ENCODE peak calls at places on chromosomes 6 and 20, in six cellular contexts. R is IMR-90, J is H9, F is mesendoderm, H is neuronal stem cell, A is mesenchymal stem cell. M is an unnamed sample.

GRCh38 chr6:63272397-63272796 is 47.4 kb downstream of the LGSN start:
- DNase-seq in F (peak), A (peak), H (no peak), R (peak), J (no peak), M (no peak)

GRCh38 chr6:69887026-69887425 is 20.7 kb downstream of the COL19A1 start:
- DNase-seq in F (no peak), H (no peak), J (no peak), R (peak), A (no peak), M (no peak)

GRCh38 chr20:37302981-37303380 is 13.5 kb downstream of the MANBAL start:
- DNase-seq in F (no peak), A (no peak), R (no peak), J (no peak), H (no peak), M (peak)

GRCh38 chr6:112665114-112665513 is 318.0 kb downstream of the RFPL4B start:
- DNase-seq in A (peak), J (no peak), R (peak), H (no peak), F (no peak), M (no peak)

GRCh38 chr6:102333736-102334135 is 940.2 kb downstream of the GRIK2 start:
- DNase-seq in J (no peak), H (no peak), A (no peak), R (no peak), F (no peak), M (no peak)

GRCh38 chr6:106125925-106126435 is 39.8 kb downstream of the PRDM1 start:
- DNase-seq in A (no peak), R (no peak), J (no peak), H (no peak), F (no peak), M (no peak)

GRCh38 chr6:41424370-41425058 is 89.1 kb downstream of the NCR2 start:
- DNase-seq in R (peak), J (peak), F (peak), H (peak), A (peak), M (peak)

GRCh38 chr6:610882-611281 is 46.0 kb downstream of the HUS1B start:
- DNase-seq in A (no peak), H (no peak), J (no peak), F (no peak), R (no peak), M (no peak)

GRCh38 chr6:152206072-152206818 is 398.8 kb downstream of the ESR1 start:
- DNase-seq in J (peak), F (peak), H (no peak), A (peak), R (peak), M (peak)

GRCh38 chr6:41577356-41577864 is 31.2 kb downstream of the FOXP4 start:
- DNase-seq in J (no peak), A (no peak), F (no peak), H (no peak), R (no peak), M (no peak)

GRCh38 chr6:45310118-45310788 is 17.9 kb upstream of the RUNX2 start:
- DNase-seq in R (no peak), H (no peak), J (peak), A (no peak), F (peak), M (no peak)

GRCh38 chr20:57844626-57845596 is 135.1 kb upstream of the PMEPA1 start:
- DNase-seq in J (peak), H (no peak), R (no peak), A (no peak), F (peak), M (no peak)
- H2AK5ac ChIP-seq in J (no peak), H (no peak), R (no peak), A (no peak), F (no peak), M (no peak)

DNA sequence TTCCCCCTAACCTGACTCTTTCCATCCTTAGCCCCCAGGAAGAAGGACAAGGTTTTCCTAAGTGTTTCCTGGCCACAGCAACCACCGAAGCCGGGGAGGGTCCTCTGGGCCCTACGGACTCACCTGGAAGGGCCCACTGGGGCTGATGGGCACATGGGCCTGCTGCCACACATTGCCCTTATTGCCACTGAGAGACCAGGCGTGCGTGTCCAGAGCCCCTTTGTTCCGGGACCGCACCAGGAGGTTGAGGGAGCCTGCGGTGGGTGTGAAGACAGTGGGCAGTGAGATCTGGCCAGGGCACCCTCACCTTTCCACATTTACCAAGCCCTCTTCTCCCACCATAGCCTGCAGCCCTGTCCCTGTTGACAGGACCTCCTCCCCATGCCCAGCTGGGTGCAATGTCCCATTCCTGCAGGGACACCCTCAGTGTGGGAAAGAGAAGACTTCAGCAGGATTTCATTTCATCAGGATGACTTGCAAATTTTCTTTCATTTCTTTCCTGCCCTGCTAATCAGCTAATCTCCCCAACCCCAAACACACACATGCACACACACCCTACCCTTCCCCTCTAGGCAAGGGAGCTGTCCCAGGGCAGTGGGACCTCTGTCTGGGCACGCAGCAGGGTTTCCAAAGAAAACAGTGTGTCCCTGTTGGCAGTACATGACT is 59.1 kb downstream of the MDGA1 start:
- DNase-seq in R (no peak), J (no peak), A (peak), F (no peak), H (no peak), M (no peak)
- H2AK5ac ChIP-seq in R (no peak), J (no peak), A (no peak), F (no peak), H (peak), M (no peak)

GRCh38 chr6:24666097-24666615 is 543 bp downstream of the TDP2 start:
- DNase-seq in F (no peak), H (peak), R (peak), A (peak), J (no peak), M (peak)

GRCh38 chr6:24666616-24667377 is at the start of the genes ACOT13 and TDP2:
- DNase-seq in R (peak), F (peak), A (peak), H (peak), J (peak), M (peak)

GRCh38 chr6:24664049-24664987 is 2.4 kb downstream of the TDP2 start:
- DNase-seq in A (no peak), R (no peak), F (no peak), H (no peak), J (no peak), M (no peak)

GRCh38 chr6:24668997-24669361 is 2.1 kb downstream of the ACOT13 start:
- DNase-seq in J (no peak), A (no peak), F (no peak), H (no peak), R (no peak), M (no peak)

GRCh38 chr6:24667378-24667803 is 514 bp downstream of the ACOT13 start:
- DNase-seq in H (no peak), R (peak), J (no peak), F (peak), A (no peak), M (no peak)
- H2AK5ac ChIP-seq in H (no peak), R (no peak), J (no peak), F (no peak), A (no peak), M (no peak)

GRCh38 chr20:16544949-16545348 is 28.3 kb downstream of the KIF16B start:
- DNase-seq in F (no peak), H (no peak), A (no peak), J (no peak), R (no peak), M (no peak)

GRCh38 chr20:16553161-16553560 is 20.1 kb downstream of the KIF16B start:
- DNase-seq in R (no peak), J (no peak), A (no peak), H (no peak), F (no peak), M (no peak)

GRCh38 chr20:16553684-16554083 is 19.6 kb downstream of the KIF16B start:
- DNase-seq in R (no peak), H (no peak), F (no peak), A (no peak), J (no peak), M (no peak)

GRCh38 chr20:16551601-16552419 is 21.4 kb downstream of the KIF16B start:
- DNase-seq in J (no peak), H (no peak), A (no peak), R (peak), F (no peak), M (no peak)

DNA sequence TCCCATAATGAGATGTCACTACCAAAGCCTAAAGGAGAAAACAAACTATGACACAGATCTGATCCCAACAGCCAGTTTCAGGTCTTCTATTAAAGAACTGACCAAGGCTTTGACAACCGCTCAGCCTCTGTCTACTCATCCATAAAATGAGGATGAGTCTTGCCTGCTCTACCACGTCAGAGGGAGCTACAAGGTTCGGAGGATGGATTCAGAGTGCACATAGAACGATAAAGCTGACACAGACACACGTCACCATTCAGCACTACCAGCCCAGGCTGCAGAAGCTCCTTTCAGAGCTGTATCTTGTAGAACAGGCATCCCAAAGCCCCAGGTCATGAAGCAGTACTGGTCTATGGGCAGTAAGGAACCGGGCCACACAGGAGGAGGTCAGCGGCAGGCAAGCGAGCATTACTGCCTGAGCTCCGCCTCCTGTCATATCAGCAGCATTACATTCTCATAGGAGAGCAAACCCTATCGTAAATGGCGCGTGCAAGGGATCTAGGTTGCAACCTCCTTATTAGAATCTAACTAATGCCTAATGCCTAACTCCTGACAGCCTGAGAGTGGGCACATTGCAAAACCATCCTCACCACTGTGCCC is 25.1 kb downstream of the KIF16B start:
- DNase-seq in R (no peak), A (no peak), H (no peak), F (no peak), J (no peak), M (no peak)
- H2AK5ac ChIP-seq in R (no peak), A (no peak), H (no peak), F (no peak), J (no peak), M (no peak)

GRCh38 chr20:61387961-61388360 is 135.9 kb downstream of the CDH4 start:
- DNase-seq in A (no peak), R (no peak), H (no peak), J (no peak), F (no peak), M (no peak)

GRCh38 chr20:61389077-61389476 is 137.0 kb downstream of the CDH4 start:
- DNase-seq in F (no peak), A (no peak), J (no peak), R (no peak), H (no peak), M (no peak)

GRCh38 chr20:61394088-61394822 is 142.2 kb downstream of the CDH4 start:
- DNase-seq in A (no peak), R (no peak), H (no peak), F (no peak), J (no peak), M (no peak)

GRCh38 chr20:61391185-61391584 is 139.1 kb downstream of the CDH4 start:
- DNase-seq in J (no peak), F (no peak), R (no peak), A (no peak), H (no peak), M (no peak)

DNA sequence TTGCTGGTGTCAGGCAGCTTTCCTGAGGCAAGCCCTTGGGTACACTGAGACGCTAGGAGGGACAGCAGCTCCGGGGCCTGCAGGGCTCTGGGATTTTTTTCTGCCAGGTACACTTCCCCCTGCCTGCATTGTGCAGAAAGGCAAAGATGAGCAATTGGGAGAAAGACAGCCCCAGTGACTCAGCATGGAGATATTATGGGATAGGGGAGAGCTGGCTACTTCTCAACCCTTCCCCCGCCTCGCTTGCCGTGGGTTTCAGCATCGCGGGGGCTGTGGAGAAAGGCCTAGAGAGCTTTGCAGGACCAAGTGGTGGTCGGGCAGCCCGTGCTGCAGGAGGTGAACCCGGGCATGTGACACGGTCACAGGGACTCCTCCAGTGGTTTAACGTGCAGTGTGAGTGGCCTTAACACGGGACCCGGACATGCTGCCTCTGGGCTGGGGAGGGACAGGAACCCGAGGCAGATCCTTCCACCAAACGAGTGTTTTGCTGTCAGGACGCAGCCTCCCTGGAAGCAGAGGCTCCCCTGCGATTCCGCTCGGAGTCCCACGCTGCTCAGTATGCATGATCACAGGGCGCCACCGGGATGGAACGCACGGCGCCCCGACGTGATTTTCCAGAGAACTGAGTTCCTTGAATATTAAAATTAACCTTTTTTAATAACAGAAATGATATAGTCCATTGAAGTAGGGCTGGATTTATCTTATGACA is 139.9 kb downstream of the CDH4 start:
- DNase-seq in A (no peak), R (peak), F (peak), H (no peak), J (no peak), M (no peak)
- H2AK5ac ChIP-seq in A (no peak), R (no peak), F (no peak), H (peak), J (no peak), M (no peak)

M was measured in trophoblast cell.